ENCODE peak calls at places on chromosome 9, in five cellular contexts. N is kidney epithelial cell, O is cardiac muscle cell, J is left ventricle myocardium inferior, X is aorta. P is an unnamed sample.

GRCh38 chr9:17807670-17808282 is 228.9 kb downstream of the SH3GL2 start:
- DNase-seq in N (no peak), O (no peak), J (no peak), X (no peak), P (no peak)

GRCh38 chr9:18906656-18907395 is 126.2 kb downstream of the SAXO1 start:
- DNase-seq in N (peak), O (no peak), J (no peak), X (no peak), P (no peak)

GRCh38 chr9:115524467-115525059 is 406.6 kb upstream of the TNC start:
- DNase-seq in N (peak), O (peak), J (no peak), X (no peak), P (peak)

GRCh38 chr9:22156586-22156985 is 147.5 kb upstream of the CDKN2B start:
- DNase-seq in N (no peak), O (no peak), J (no peak), X (no peak), P (no peak)

GRCh38 chr9:16625831-16626230 is 244.6 kb downstream of the BNC2 start:
- DNase-seq in N (no peak), O (no peak), J (no peak), X (no peak), P (no peak)

GRCh38 chr9:38687992-38688391 is 31.9 kb downstream of the FAM240B start:
- DNase-seq in N (no peak), O (no peak), J (no peak), X (no peak), P (no peak)

GRCh38 chr9:21334969-21335632 is at the start of gene KLHL9:
- DNase-seq in N (peak), O (peak), J (peak), X (peak), P (peak)

GRCh38 chr9:104896131-104896530 is 31.8 kb downstream of the ABCA1 start:
- DNase-seq in N (no peak), O (no peak), J (no peak), X (no peak), P (no peak)

GRCh38 chr9:99299214-99300102 is 77.4 kb downstream of the SEC61B start:
- DNase-seq in N (peak), O (peak), J (no peak), X (no peak), P (peak)

GRCh38 chr9:19286634-19287188 is 56.2 kb downstream of the DENND4C start:
- DNase-seq in N (no peak), O (peak), J (no peak), X (no peak), P (peak)

GRCh38 chr9:112443200-112443599 is 43.4 kb upstream of the KIAA1958 start:
- DNase-seq in N (no peak), O (no peak), J (no peak), X (no peak), P (no peak)

GRCh38 chr9:94932647-94933415 is 206.3 kb downstream of the AOPEP start:
- DNase-seq in N (no peak), O (peak), J (no peak), X (no peak), P (no peak)

GRCh38 chr9:129141066-129142041 is 30.1 kb downstream of the PTPA start:
- DNase-seq in N (peak), O (no peak), J (peak), X (no peak), P (no peak)
- H3K4me3 ChIP-seq in N (peak), O (peak), J (peak), X (no peak), P (peak)

GRCh38 chr9:93203713-93204469 is 20.0 kb downstream of the WNK2 start:
- DNase-seq in N (no peak), O (no peak), J (no peak), X (peak), P (no peak)
- H3K4me3 ChIP-seq in N (no peak), O (no peak), J (no peak), X (no peak), P (no peak)

DNA sequence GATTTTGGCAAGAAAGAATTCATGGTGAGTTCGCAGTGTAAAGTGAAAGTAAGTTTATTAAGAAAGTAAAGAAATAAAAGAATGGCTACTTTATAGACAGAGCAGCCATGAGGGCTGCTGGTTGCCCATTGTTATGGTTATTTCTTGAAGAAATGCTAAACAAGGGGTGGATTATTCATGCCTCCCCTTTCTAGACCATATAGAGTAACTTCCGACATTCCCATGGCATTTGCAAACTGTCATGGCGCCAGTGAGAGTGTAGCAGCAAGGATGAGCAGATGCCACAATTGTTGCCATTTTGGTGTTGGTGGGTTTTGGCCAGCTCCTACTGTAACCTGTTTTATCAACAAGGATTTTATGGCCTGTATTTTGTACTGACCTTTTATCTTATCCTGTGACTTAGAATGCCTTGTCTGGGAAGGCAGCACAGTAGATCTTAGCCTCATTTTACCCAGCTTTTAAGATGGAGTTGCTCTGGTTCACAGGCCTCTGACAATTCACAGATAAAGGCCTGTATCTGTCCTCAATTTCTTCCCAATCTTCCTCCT is 1026.1 kb upstream of the DMAC1 start:
- DNase-seq in N (no peak), O (no peak), J (no peak), X (no peak), P (no peak)
- H3K4me3 ChIP-seq in N (no peak), O (no peak), J (peak), X (no peak), P (no peak)

DNA sequence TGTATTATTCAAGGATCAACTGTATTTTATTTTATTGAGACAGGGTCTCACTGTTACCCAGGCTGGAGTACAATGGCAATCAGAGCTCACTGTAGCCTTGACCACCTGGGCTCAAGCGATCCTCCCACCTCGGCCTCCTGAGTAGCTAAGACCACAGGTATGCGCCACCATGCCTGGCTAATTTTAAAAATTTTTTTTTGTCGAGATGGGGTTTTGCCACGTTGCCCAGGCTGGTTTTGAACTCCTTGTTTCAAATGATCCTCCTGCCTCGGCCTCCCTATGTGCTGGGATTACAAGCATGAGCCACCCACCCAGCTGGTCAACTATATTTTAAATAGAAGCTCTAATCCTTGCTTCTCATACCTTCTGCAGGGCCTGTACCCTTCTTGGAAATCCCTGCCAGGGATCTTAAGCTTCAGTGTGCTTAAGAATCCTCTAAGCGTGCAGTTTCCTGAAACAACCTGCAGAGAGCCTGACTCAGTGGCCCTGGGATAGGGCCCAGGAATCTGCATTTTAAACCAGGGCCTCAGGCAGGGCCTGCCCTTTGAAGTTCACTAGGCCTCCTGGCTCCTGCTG is 2.9 kb downstream of the AKNA start:
- DNase-seq in N (no peak), O (no peak), J (no peak), X (no peak), P (no peak)
- H3K4me3 ChIP-seq in N (no peak), O (no peak), J (peak), X (no peak), P (no peak)

DNA sequence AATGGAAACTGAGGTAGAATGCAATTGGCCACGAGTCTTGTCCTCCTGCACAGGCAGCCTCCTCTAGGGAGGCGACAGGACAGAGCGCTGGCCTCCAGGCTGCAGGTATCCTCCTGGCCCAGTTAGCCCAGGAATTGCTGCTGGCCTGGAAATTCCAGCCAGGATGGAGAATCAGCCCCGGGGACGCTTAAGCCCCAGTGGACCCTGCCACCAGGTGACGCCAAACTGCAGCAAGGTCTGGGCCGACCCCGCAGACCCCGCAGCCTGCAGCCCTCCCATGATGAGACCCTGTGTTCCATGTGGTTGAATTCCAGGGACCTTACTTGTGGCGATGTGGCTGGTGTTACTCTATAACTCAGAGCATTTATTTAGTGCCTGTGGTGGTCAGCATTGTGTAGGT is 7.3 kb downstream of the CACFD1 start:
- DNase-seq in N (no peak), O (no peak), J (no peak), X (no peak), P (no peak)
- H3K4me3 ChIP-seq in N (no peak), O (no peak), J (no peak), X (no peak), P (no peak)

P was measured in HFF-Myc.